ENCODE peak calls at places on chromosomes 6 and 20, in five cellular contexts. C is astrocyte of the spinal cord, N is WERI-Rb-1, T is Calu3, B is omental fat pad. U is an unnamed sample.

GRCh38 chr6:154298297-154298696 is 58.3 kb downstream of the IPCEF1 start:
- DNase-seq in T (no peak), B (no peak), N (no peak), C (peak; percentile 66), U (peak; percentile 26)

GRCh38 chr6:145071836-145072235 is 663.5 kb downstream of the EPM2A start:
- DNase-seq in B (no peak), C (peak; percentile 72), N (no peak), T (no peak), U (peak; percentile 86)

GRCh38 chr6:39543117-39543516 is 182.1 kb downstream of the KIF6 start:
- DNase-seq in N (no peak), C (no peak), B (no peak), T (no peak), U (no peak)

GRCh38 chr20:63121749-63122405 is 94.1 kb downstream of the YTHDF1 start:
- DNase-seq in B (no peak), C (no peak), N (no peak), T (no peak), U (no peak)

GRCh38 chr20:55360895-55361294 is 644.4 kb downstream of the CBLN4 start:
- DNase-seq in B (no peak), C (no peak), N (no peak), T (no peak), U (no peak)

GRCh38 chr6:18477301-18477941 is 90.3 kb downstream of the RNF144B start:
- DNase-seq in T (no peak), N (no peak), B (no peak), C (peak; percentile 40), U (no peak)

GRCh38 chr6:156839591-156840001 is 62.4 kb downstream of the ARID1B start:
- DNase-seq in T (no peak), C (peak; percentile 48), B (no peak), N (no peak), U (no peak)

GRCh38 chr6:170210026-170210390 is 80.9 kb downstream of the DLL1 start:
- DNase-seq in C (no peak), B (no peak), N (no peak), T (no peak), U (no peak)

GRCh38 chr6:110878751-110879539 is 4.4 kb downstream of the AMD1 start:
- DNase-seq in B (no peak), C (peak; percentile 21), N (peak; percentile 16), T (peak; percentile 29), U (peak; percentile 35)
- TF ChIP-seq CTCF in B (no peak), C (peak; percentile 60), N (peak; percentile 49), T (peak; percentile 40), U (peak; percentile 77)

GRCh38 chr6:116570856-116571682 is at the start of gene RWDD1:
- DNase-seq in C (peak; percentile 100), T (peak; percentile 99), B (peak; percentile 86), N (peak; percentile 99), U (peak; percentile 100)
- TF ChIP-seq CTCF in C (no peak), T (no peak), B (no peak), N (peak; percentile 10), U (peak; percentile 26)

GRCh38 chr6:34052918-34053608 is 92.8 kb downstream of the GRM4 start:
- DNase-seq in C (no peak), T (no peak), B (no peak), N (no peak), U (no peak)

GRCh38 chr6:34053721-34054120 is 92.2 kb downstream of the GRM4 start:
- DNase-seq in T (no peak), C (no peak), N (peak; percentile 66), B (no peak), U (no peak)

GRCh38 chr6:34057191-34057590 is 88.7 kb downstream of the GRM4 start:
- DNase-seq in N (no peak), C (no peak), B (no peak), T (no peak), U (no peak)

GRCh38 chr6:34056301-34056700 is 89.6 kb downstream of the GRM4 start:
- DNase-seq in C (peak; percentile 41), T (peak; percentile 83), N (peak; percentile 90), B (no peak), U (peak; percentile 33)

GRCh38 chr6:34055223-34055933 is 90.5 kb downstream of the GRM4 start:
- DNase-seq in C (peak; percentile 50), N (peak; percentile 94), T (peak; percentile 87), B (peak; percentile 50), U (peak; percentile 13)
- TF ChIP-seq CTCF in C (peak; percentile 93), N (peak; percentile 100), T (peak; percentile 96), B (no peak), U (peak; percentile 91)

GRCh38 chr20:34110025-34111013 is 1.7 kb downstream of the EIF2S2 start:
- DNase-seq in N (no peak), C (peak; percentile 22), B (no peak), T (no peak), U (no peak)

GRCh38 chr20:34112600-34113061 is 588 bp upstream of the EIF2S2 start:
- DNase-seq in T (peak; percentile 36), B (peak; percentile 35), C (no peak), N (peak; percentile 28), U (no peak)

GRCh38 chr20:34109442-34109841 is 2.6 kb downstream of the EIF2S2 start:
- DNase-seq in B (no peak), T (no peak), N (no peak), C (no peak), U (no peak)

GRCh38 chr20:34111057-34111711 is 859 bp downstream of the EIF2S2 start:
- DNase-seq in N (no peak), B (no peak), C (peak; percentile 52), T (peak; percentile 26), U (peak; percentile 55)

DNA sequence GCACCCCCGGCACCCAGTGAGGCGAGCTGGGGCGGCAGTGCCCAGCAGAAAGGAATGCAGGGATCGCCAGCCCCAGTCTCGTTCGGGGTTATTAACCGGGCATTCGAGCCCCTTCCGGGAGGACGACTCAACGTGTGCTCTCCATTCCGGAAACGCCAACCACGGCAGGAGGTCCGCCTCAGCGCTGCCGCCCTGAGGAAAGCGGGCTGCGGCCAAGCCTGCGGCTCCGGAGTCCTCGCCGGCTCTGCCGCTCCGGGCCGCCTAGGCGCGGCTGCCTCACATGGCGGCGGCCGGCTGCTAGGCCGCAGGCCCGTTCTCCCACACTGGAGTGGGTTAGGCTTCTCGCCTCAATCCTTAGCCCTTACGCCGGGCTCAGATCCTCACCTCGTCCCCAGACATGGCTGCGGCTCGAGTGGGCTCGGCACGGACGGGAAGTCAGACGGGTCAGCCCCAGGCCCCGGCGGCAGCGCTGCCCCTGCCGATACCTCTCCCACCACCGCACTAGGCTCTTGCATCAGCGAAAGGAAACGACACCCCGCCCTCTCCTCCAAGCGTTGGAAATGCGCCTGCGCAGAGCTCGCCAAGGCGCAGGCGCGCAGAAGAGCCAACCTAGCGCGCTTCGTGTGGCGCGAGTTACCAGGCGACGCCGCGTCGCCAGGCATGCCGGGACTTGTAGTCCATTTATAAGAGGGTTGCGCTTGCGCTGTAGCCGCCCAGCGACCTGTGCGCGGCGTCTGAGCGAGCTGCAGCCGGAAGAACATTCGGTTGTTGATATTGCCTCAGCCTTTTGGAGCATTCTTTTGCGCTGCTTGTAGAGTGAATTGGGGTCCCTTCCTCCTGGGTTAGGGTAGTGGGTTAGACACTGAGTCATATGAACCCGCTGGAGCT is at the start of gene EIF2S2:
- DNase-seq in B (peak; percentile 73), T (peak; percentile 97), N (peak; percentile 97), C (peak; percentile 100), U (peak; percentile 96)
- TF ChIP-seq CTCF in B (no peak), T (no peak), N (no peak), C (no peak), U (no peak)

DNA sequence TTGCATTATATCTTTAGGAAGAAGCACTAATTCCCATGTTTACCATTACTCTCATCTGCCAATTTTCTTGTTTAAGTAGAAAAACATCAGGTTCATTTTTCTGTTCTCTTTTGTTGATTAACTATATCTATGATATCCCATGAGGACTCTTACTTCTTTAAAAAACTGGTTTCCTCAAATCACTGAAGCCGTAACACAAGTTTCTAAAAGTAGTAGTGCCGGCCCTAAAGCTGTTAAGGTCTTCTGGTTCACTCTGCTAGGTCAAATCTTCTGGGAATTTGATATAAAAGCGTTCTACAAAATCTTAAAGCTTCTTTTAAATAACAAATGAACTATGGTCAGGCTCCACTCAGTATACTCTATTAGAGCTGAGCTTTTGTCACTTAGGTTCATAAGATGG is 20.3 kb downstream of the SMLR1 start:
- DNase-seq in C (no peak), N (no peak), B (no peak), T (no peak), U (no peak)
- TF ChIP-seq CTCF in C (no peak), N (no peak), B (no peak), T (no peak), U (no peak)

GRCh38 chr20:33668791-33669155 is 2.0 kb downstream of the ACTL10 start:
- DNase-seq in C (no peak), T (no peak), N (no peak), B (no peak), U (no peak)

GRCh38 chr20:33664762-33665144 is 2.0 kb upstream of the ACTL10 start:
- DNase-seq in B (no peak), C (no peak), N (no peak), T (no peak), U (no peak)

GRCh38 chr20:33667245-33668086 is 723 bp downstream of the ACTL10 start:
- DNase-seq in T (peak; percentile 97), C (no peak), N (peak; percentile 35), B (no peak), U (peak; percentile 76)

GRCh38 chr20:33668087-33668790 is 1.5 kb downstream of the ACTL10 start:
- DNase-seq in B (no peak), C (peak; percentile 71), N (peak; percentile 78), T (no peak), U (no peak)

GRCh38 chr20:33666293-33667244 is at the start of gene ACTL10:
- DNase-seq in B (peak; percentile 97), C (peak; percentile 98), N (peak; percentile 90), T (peak; percentile 99), U (peak; percentile 98)
- TF ChIP-seq CTCF in B (no peak), C (peak; percentile 49), N (peak; percentile 19), T (no peak), U (peak; percentile 49)

GRCh38 chr6:159462446-159462845 is 230.6 kb downstream of the SOD2 start:
- DNase-seq in T (no peak), N (no peak), C (no peak), B (no peak), U (no peak)

GRCh38 chr6:159464827-159465226 is 228.2 kb downstream of the SOD2 start:
- DNase-seq in C (no peak), B (no peak), T (no peak), N (no peak), U (no peak)

GRCh38 chr6:159461266-159461665 is 231.8 kb downstream of the SOD2 start:
- DNase-seq in N (no peak), C (no peak), B (no peak), T (no peak), U (peak; percentile 2)

GRCh38 chr6:159461998-159462397 is 231.0 kb downstream of the SOD2 start:
- DNase-seq in B (no peak), N (no peak), C (no peak), T (no peak), U (no peak)

GRCh38 chr6:159463440-159463839 is 229.6 kb downstream of the SOD2 start:
- DNase-seq in T (no peak), N (no peak), C (no peak), B (no peak), U (no peak)
- TF ChIP-seq CTCF in T (peak; percentile 13), N (peak; percentile 8), C (no peak), B (no peak), U (peak; percentile 64)

GRCh38 chr20:17442588-17442987 is 88.6 kb downstream of the BFSP1 start:
- DNase-seq in T (no peak), C (no peak), B (no peak), N (no peak), U (no peak)
- TF ChIP-seq CTCF in T (no peak), C (no peak), B (no peak), N (peak; percentile 27), U (peak; percentile 26)